ENCODE peak calls at places on chromosomes 11 and 22, in six cellular contexts. F is activated effector memory CD4-positive, alpha-beta T cell treated with anti-CD3 and anti-CD28 coated beads, Interleukin-2, amount 50 U/mL, for 16 hours; H is MM.1S; P is ACHN; V is LNCaP clone FGC; D is SJCRH30. K is an unnamed sample.

GRCh38 chr11:65903068-65903481 is 2.9 kb upstream of the FOSL1 start:
- DNase-seq in V (no peak), F (no peak), H (no peak), P (peak), D (peak), K (peak)

GRCh38 chr11:12731841-12732336 is 57.7 kb downstream of the TEAD1 start:
- DNase-seq in D (no peak), P (no peak), H (no peak), F (no peak), V (no peak), K (no peak)

GRCh38 chr22:38866399-38867123 is 5.5 kb downstream of the CBX6 start:
- DNase-seq in P (no peak), D (no peak), F (peak), V (no peak), H (no peak), K (peak)

GRCh38 chr22:48452766-48453165 is 1374.9 kb downstream of the BRD1 start:
- DNase-seq in F (no peak), P (no peak), D (no peak), V (no peak), H (no peak), K (no peak)

GRCh38 chr11:61104963-61105362 is 2.7 kb downstream of the CD5 start:
- DNase-seq in D (no peak), H (no peak), V (no peak), P (no peak), F (peak), K (no peak)

GRCh38 chr22:25085930-25086901 is 113.4 kb upstream of the CRYBB3 start:
- DNase-seq in V (no peak), D (peak), H (peak), P (peak), F (no peak), K (peak)

GRCh38 chr11:7060828-7061227 is 28.0 kb upstream of the RBMXL2 start:
- DNase-seq in H (no peak), F (no peak), V (no peak), P (no peak), D (no peak), K (no peak)

GRCh38 chr22:49727191-49727880 is 100.3 kb downstream of the BRD1 start:
- DNase-seq in D (no peak), P (no peak), V (no peak), H (no peak), F (peak), K (no peak)

GRCh38 chr11:100808904-100809491 is 121.9 kb downstream of the ARHGAP42 start:
- DNase-seq in F (no peak), V (no peak), D (no peak), H (no peak), P (no peak), K (no peak)

GRCh38 chr11:131246589-131247164 is 123.7 kb upstream of the NTM start:
- DNase-seq in D (peak), F (no peak), V (peak), H (no peak), P (no peak), K (no peak)

GRCh38 chr11:77131560-77131959 is 3.5 kb downstream of the MYO7A start:
- DNase-seq in V (no peak), P (no peak), D (no peak), F (no peak), H (no peak), K (no peak)

GRCh38 chr22:19582033-19582693 is 58.0 kb upstream of the CLDN5 start:
- DNase-seq in P (no peak), D (no peak), V (no peak), F (no peak), H (no peak), K (no peak)

GRCh38 chr11:113234888-113235287 is 79.5 kb upstream of the TTC12 start:
- DNase-seq in F (no peak), P (no peak), V (no peak), D (no peak), H (no peak), K (no peak)

GRCh38 chr22:42857845-42858481 is 890 bp upstream of the ARFGAP3 start:
- DNase-seq in D (peak), F (no peak), H (no peak), P (no peak), V (no peak), K (no peak)

GRCh38 chr22:28279888-28280287 is 360.8 kb upstream of the PITPNB start:
- DNase-seq in F (no peak), H (no peak), P (no peak), D (no peak), V (no peak), K (no peak)

GRCh38 chr11:1297576-1298473 is 11.6 kb downstream of the TOLLIP start:
- DNase-seq in F (peak), D (no peak), H (no peak), V (no peak), P (no peak), K (peak)

GRCh38 chr11:124123587-124123986 is 8.3 kb downstream of the VWA5A start:
- DNase-seq in F (no peak), D (peak), P (no peak), H (no peak), V (no peak), K (no peak)

GRCh38 chr22:24059121-24059520 is 48.0 kb downstream of the CABIN1 start:
- DNase-seq in P (no peak), V (no peak), F (no peak), D (no peak), H (no peak), K (peak)

GRCh38 chr11:43988040-43988793 is 45.8 kb downstream of the C11orf96 start:
- DNase-seq in D (peak), F (no peak), P (no peak), H (no peak), V (no peak), K (no peak)

GRCh38 chr11:119306373-119306890 is 10.5 kb downstream of the MCAM start:
- DNase-seq in V (no peak), F (no peak), P (no peak), H (no peak), D (no peak), K (no peak)

GRCh38 chr22:37428649-37429586 is 1.6 kb upstream of the ELFN2 start:
- DNase-seq in P (peak), V (no peak), D (peak), F (peak), H (peak), K (no peak)

GRCh38 chr11:68903288-68903630 is 373 bp downstream of the MRPL21 start:
- DNase-seq in P (no peak), D (no peak), F (no peak), H (no peak), V (no peak), K (no peak)

GRCh38 chr11:76314741-76315090 is 66.2 kb downstream of the THAP12 start:
- DNase-seq in V (no peak), H (no peak), D (no peak), P (no peak), F (no peak), K (no peak)

GRCh38 chr22:19658967-19659804 is 55.1 kb upstream of the SEPTIN5 start:
- DNase-seq in V (no peak), P (no peak), F (no peak), H (no peak), D (no peak), K (no peak)

GRCh38 chr11:58647141-58647699 is 24.8 kb downstream of the CNTF start:
- DNase-seq in F (no peak), V (no peak), H (peak), D (peak), P (no peak), K (no peak)

GRCh38 chr11:57597461-57597892 is at the start of gene SERPING1:
- DNase-seq in D (peak), V (no peak), P (no peak), H (no peak), F (no peak), K (no peak)

GRCh38 chr11:74425100-74425499 is 26.9 kb upstream of the PGM2L1 start:
- DNase-seq in F (no peak), D (no peak), H (no peak), V (no peak), P (no peak), K (no peak)

GRCh38 chr22:20869234-20869633 is 10.4 kb downstream of the SNAP29 start:
- DNase-seq in F (no peak), H (no peak), P (no peak), V (no peak), D (no peak), K (no peak)

GRCh38 chr11:134532921-134533421 is 120.9 kb upstream of the B3GAT1 start:
- DNase-seq in V (no peak), P (no peak), H (no peak), D (no peak), F (peak), K (peak)

GRCh38 chr22:50302041-50302541 is 5.4 kb downstream of the PLXNB2 start:
- DNase-seq in H (no peak), V (no peak), F (no peak), P (no peak), D (no peak), K (no peak)

GRCh38 chr11:563066-563811 is 2.5 kb downstream of the RASSF7 start:
- DNase-seq in P (no peak), F (no peak), H (no peak), V (no peak), D (no peak), K (no peak)

GRCh38 chr11:64935634-64936081 is at the start of gene GPHA2:
- DNase-seq in P (no peak), F (no peak), V (no peak), H (no peak), D (peak), K (no peak)

GRCh38 chr11:83441171-83441570 is 155.0 kb upstream of the CCDC90B start:
- DNase-seq in P (no peak), V (no peak), F (no peak), D (no peak), H (no peak), K (no peak)